ENCODE peak calls at places on chromosomes 4 and X, in five cellular contexts. S, X, O, U and B are unnamed samples.

GRCh38 chr4:2790583-2791517 is 2.0 kb upstream of the SH3BP2 start:
- DNase-seq in S (no peak), X (no peak), O (no peak), U (no peak), B (no peak)

GRCh38 chr4:125522992-125523391 is 208.2 kb downstream of the FAT4 start:
- DNase-seq in S (no peak), X (no peak), O (no peak), U (peak), B (no peak)

GRCh38 chr4:167721574-167721973 is 370.8 kb upstream of the ANXA10 start:
- DNase-seq in S (no peak), X (peak), O (no peak), U (no peak), B (peak)

GRCh38 chr4:60116592-60116991 is 1083.5 kb upstream of the ADGRL3 start:
- DNase-seq in S (no peak), X (no peak), O (no peak), U (no peak), B (no peak)

GRCh38 chr4:36138221-36138620 is 106.1 kb downstream of the ARAP2 start:
- DNase-seq in S (peak), X (peak), O (no peak), U (no peak), B (no peak)

GRCh38 chr4:15402146-15402545 is 25.7 kb upstream of the C1QTNF7 start:
- DNase-seq in S (no peak), X (peak), O (peak), U (no peak), B (peak)

GRCh38 chrX:72128881-72129280 is 2.8 kb downstream of the RTL5 start:
- DNase-seq in S (no peak), X (no peak), O (peak), U (peak), B (peak)

GRCh38 chr4:128384765-128385164 is 97.2 kb upstream of the PGRMC2 start:
- DNase-seq in S (no peak), X (no peak), O (no peak), U (no peak), B (no peak)

GRCh38 chrX:150767475-150768131 is 74.4 kb downstream of the MTMR1 start:
- DNase-seq in S (peak), X (peak), O (peak), U (no peak), B (peak)

GRCh38 chrX:9643807-9644206 is 121.8 kb downstream of the GPR143 start:
- DNase-seq in S (no peak), X (no peak), O (no peak), U (no peak), B (no peak)

GRCh38 chrX:9091253-9091652 is 57.3 kb upstream of the FAM9B start:
- DNase-seq in S (no peak), X (no peak), O (no peak), U (no peak), B (no peak)

GRCh38 chr4:30718021-30718888 is 1.9 kb upstream of the PCDH7 start:
- DNase-seq in S (no peak), X (peak), O (peak), U (peak), B (peak)

GRCh38 chrX:46072776-46073175 is 472.4 kb downstream of the ZNF674 start:
- DNase-seq in S (no peak), X (peak), O (no peak), U (no peak), B (no peak)

GRCh38 chr4:5357863-5358262 is 306.6 kb downstream of the STK32B start:
- DNase-seq in S (no peak), X (no peak), O (peak), U (no peak), B (no peak)

GRCh38 chr4:87973283-87974169 is 2.0 kb upstream of the SPP1 start:
- DNase-seq in S (peak), X (peak), O (peak), U (peak), B (peak)

GRCh38 chr4:8506373-8507250 is 66.0 kb downstream of the TRMT44 start:
- DNase-seq in S (no peak), X (peak), O (peak), U (peak), B (peak)

GRCh38 chr4:159159611-159160010 is 56.7 kb downstream of the RAPGEF2 start:
- DNase-seq in S (no peak), X (no peak), O (no peak), U (no peak), B (no peak)

GRCh38 chrX:150365953-150366911 is 3.1 kb downstream of the MAMLD1 start:
- DNase-seq in S (no peak), X (peak), O (peak), U (peak), B (peak)

GRCh38 chrX:47579537-47579936 is 2.7 kb upstream of the TIMP1 start:
- DNase-seq in S (no peak), X (peak), O (peak), U (no peak), B (peak)

GRCh38 chrX:77946571-77946970 is 22.9 kb downstream of the PGAM4 start:
- DNase-seq in S (no peak), X (no peak), O (no peak), U (no peak), B (no peak)

GRCh38 chr4:174928174-174928573 is 10.0 kb downstream of the ADAM29 start:
- DNase-seq in S (no peak), X (no peak), O (no peak), U (no peak), B (no peak)

GRCh38 chrX:132631579-132632232 is 142.9 kb upstream of the MBNL3 start:
- DNase-seq in S (no peak), X (no peak), O (peak), U (peak), B (peak)

GRCh38 chrX:13287816-13288215 is 32.0 kb downstream of the ATXN3L start:
- DNase-seq in S (no peak), X (peak), O (peak), U (no peak), B (peak)

GRCh38 chrX:3713225-3713936 is at the start of gene PRKX:
- DNase-seq in S (no peak), X (peak), O (peak), U (peak), B (peak)

GRCh38 chrX:66328950-66329596 is 165.0 kb downstream of the HEPH start:
- DNase-seq in S (no peak), X (no peak), O (no peak), U (no peak), B (no peak)

GRCh38 chrX:154732421-154733071 is 18.3 kb downstream of the GAB3 start:
- DNase-seq in S (no peak), X (peak), O (peak), U (no peak), B (peak)

GRCh38 chrX:1093112-1093511 is 119.3 kb downstream of the CRLF2 start:
- DNase-seq in S (no peak), X (no peak), O (no peak), U (no peak), B (no peak)

GRCh38 chr4:155822572-155822971 is 43.5 kb downstream of the ASIC5 start:
- DNase-seq in S (no peak), X (no peak), O (no peak), U (no peak), B (peak)

GRCh38 chr4:41361831-41362646 is 105.3 kb downstream of the UCHL1 start:
- DNase-seq in S (no peak), X (no peak), O (peak), U (peak), B (no peak)
- H3K9ac ChIP-seq in S (no peak), X (peak), O (peak), U (no peak), B (peak)

DNA sequence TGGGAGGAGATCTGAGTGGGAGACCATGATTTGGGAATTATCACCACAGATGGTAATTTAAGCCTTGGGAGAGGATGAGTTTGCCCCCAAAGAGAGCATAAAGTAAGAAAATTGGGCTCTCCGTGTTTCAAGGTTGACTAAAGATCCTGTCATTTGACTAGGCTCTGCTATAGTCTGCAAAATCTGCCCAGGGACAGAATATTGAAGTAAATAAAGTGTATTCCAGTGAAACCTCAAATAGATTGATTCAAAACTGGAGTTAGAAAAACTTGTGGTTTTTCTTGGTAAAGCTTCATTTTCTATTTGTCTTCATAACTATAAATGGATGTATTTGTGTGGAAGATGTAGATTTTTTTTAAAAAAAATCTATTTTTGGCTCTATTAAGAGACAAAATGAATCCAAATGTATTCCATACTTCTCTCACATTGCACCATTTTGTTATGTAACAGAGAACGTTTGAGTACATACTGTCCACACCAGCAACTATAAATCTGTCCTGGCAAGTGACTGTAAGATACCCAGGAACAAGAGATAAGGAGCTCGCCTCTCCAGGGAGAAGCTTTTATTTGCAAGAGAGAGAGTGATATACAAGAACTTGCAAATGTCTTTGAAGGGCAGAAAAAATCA is 170.2 kb downstream of the CBR4 start:
- DNase-seq in S (no peak), X (no peak), O (no peak), U (no peak), B (peak)
- H3K4me3 ChIP-seq in S (no peak), X (no peak), O (no peak), U (no peak), B (peak)

DNA sequence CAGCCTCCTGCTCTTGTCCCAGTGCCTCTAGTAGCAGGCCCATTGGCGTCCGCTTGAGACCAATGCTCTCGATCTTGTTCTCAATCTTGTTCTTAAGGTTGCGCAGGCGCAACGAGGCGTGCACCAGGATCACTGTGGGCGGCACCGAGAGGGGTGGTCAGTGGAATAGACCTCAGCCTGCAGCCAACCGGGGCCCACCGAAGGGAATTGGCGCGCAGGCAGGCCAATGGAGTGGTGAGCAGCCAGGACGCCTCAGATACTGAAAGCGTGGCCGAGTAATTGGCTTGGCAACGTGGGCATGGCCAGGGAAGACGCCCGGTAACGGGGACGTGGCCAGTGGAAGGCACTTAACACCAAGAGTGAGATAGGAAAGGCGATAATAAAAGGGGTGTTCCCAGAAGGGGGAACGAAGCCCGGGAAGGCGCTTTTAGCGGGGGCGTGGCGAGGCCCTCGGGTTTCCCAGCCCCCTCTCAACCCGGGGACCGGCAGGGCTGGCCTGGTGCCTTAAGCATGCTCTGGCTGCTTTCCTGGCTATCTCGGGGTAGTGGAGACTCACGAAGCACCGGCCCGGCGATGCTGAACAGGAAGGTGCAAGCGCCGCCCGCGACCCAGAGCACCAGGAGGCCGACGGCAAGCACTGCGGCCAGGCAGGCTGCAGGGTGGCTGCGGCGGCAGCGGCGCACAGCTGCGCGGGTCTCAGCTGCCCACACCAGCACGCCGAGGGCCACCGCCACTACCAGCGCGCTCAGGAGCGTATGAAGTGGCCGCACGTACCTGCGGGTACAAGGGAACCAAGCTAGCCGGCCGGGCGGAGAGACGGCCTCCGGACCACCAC is 1.7 kb downstream of the PRAF2 start:
- DNase-seq in S (no peak), X (peak), O (peak), U (no peak), B (peak)
- H3K9ac ChIP-seq in S (no peak), X (peak), O (peak), U (no peak), B (peak)

GRCh38 chr4:1035510-1035909 is 24.1 kb downstream of the FGFRL1 start:
- DNase-seq in S (no peak), X (no peak), O (peak), U (no peak), B (no peak)
- H3K4me3 ChIP-seq in S (no peak), X (no peak), O (no peak), U (no peak), B (no peak)

DNA sequence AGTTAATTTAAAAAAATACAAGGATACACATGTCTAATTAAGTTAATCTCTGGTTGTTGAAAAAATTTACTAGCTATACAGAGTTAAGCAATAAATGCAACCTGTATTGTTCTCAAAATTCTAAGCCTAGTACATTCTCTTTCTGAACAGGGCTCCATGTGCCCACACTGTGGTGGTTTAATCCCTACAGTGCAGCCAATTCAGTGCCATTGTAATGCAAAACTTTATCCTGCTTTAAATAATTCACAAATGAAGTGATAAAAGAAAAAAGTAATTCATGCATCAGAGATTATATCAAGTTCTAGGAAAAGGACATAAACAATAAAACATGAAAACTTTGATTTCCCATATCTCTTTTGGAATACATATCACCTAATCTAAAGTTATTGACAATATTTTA is 1089.2 kb downstream of the C4orf33 start:
- DNase-seq in S (no peak), X (no peak), O (no peak), U (no peak), B (no peak)
- H3K9ac ChIP-seq in S (no peak), X (no peak), O (no peak), U (no peak), B (no peak)